ENCODE peak calls at places on chromosome 11, in seven cellular contexts. I is lower lobe of right lung, Y is MM.1S, K is tibial nerve, M is choroid plexus epithelial cell, X is prostate gland, U is foreskin fibroblast. G is an unnamed sample.
A peak's percentile ranks its signal among the peaks of the same experiment; 100 is the strongest.

GRCh38 chr11:108221401-108221800 is 1.0 kb downstream of the NPAT start:
- DNase-seq in I (no peak), Y (no peak), K (no peak), M (peak; percentile 57), X (no peak), U (peak; percentile 54), G (no peak)

GRCh38 chr11:11534981-11535380 is 86.8 kb downstream of the GALNT18 start:
- DNase-seq in I (no peak), Y (no peak), K (no peak), M (no peak), X (no peak), U (peak; percentile 35), G (no peak)

GRCh38 chr11:36149538-36150242 is 139.5 kb downstream of the COMMD9 start:
- DNase-seq in I (peak; percentile 43), Y (peak; percentile 69), K (peak; percentile 67), M (peak; percentile 99), X (peak; percentile 27), U (peak; percentile 99), G (peak; percentile 93)

GRCh38 chr11:35260342-35260985 is 121.5 kb downstream of the CD44 start:
- DNase-seq in I (no peak), Y (no peak), K (no peak), M (peak; percentile 84), X (no peak), U (peak; percentile 83), G (no peak)

GRCh38 chr11:107898270-107898669 is 30.0 kb upstream of the RAB39A start:
- DNase-seq in I (no peak), Y (peak; percentile 40), K (no peak), M (peak; percentile 85), X (peak; percentile 5), U (peak; percentile 58), G (no peak)

GRCh38 chr11:37988031-37988430 is 1390.0 kb upstream of the RAG2 start:
- DNase-seq in I (no peak), Y (no peak), K (no peak), M (peak; percentile 94), X (no peak), U (peak; percentile 68), G (no peak)

GRCh38 chr11:94725071-94725470 is 43.1 kb upstream of the AMOTL1 start:
- DNase-seq in I (no peak), Y (no peak), K (no peak), M (no peak), X (no peak), U (no peak), G (no peak)

GRCh38 chr11:115778928-115779650 is 274.9 kb upstream of the CADM1 start:
- DNase-seq in I (no peak), Y (no peak), K (no peak), M (no peak), X (no peak), U (no peak), G (no peak)

GRCh38 chr11:71101046-71101445 is 151.3 kb downstream of the SHANK2 start:
- DNase-seq in I (no peak), Y (no peak), K (no peak), M (no peak), X (no peak), U (no peak), G (no peak)

GRCh38 chr11:61961570-61962212 is 5.7 kb downstream of the FTH1 start:
- DNase-seq in I (no peak), Y (no peak), K (peak; percentile 73), M (peak; percentile 81), X (no peak), U (peak; percentile 84), G (no peak)

GRCh38 chr11:62680825-62681240 is 2.0 kb upstream of the UBXN1 start:
- DNase-seq in I (no peak), Y (peak; percentile 77), K (peak; percentile 69), M (peak; percentile 90), X (peak; percentile 48), U (peak; percentile 93), G (no peak)

GRCh38 chr11:91397134-91397468 is 827.5 kb upstream of the FAT3 start:
- DNase-seq in I (no peak), Y (no peak), K (no peak), M (no peak), X (no peak), U (no peak), G (no peak)

GRCh38 chr11:129639300-129639699 is 176.3 kb upstream of the TMEM45B start:
- DNase-seq in I (no peak), Y (no peak), K (no peak), M (peak; percentile 95), X (no peak), U (peak; percentile 95), G (no peak)

GRCh38 chr11:9574806-9575530 is 1.5 kb downstream of the WEE1 start:
- DNase-seq in I (no peak), Y (peak; percentile 43), K (peak; percentile 62), M (peak; percentile 88), X (peak; percentile 75), U (peak; percentile 92), G (no peak)

GRCh38 chr11:8381343-8381742 is 117.7 kb upstream of the LMO1 start:
- DNase-seq in I (no peak), Y (no peak), K (no peak), M (no peak), X (no peak), U (no peak), G (no peak)

GRCh38 chr11:28690746-28691145 is 582.6 kb downstream of the METTL15 start:
- DNase-seq in I (no peak), Y (no peak), K (no peak), M (peak; percentile 34), X (no peak), U (peak; percentile 35), G (no peak)

GRCh38 chr11:7286178-7286577 is 34.5 kb downstream of the SYT9 start:
- DNase-seq in I (no peak), Y (no peak), K (no peak), M (no peak), X (no peak), U (no peak), G (no peak)

GRCh38 chr11:122755409-122755808 is 82.9 kb upstream of the CRTAM start:
- DNase-seq in I (no peak), Y (no peak), K (no peak), M (no peak), X (no peak), U (no peak), G (no peak)

GRCh38 chr11:122754028-122754427 is 84.3 kb upstream of the CRTAM start:
- DNase-seq in I (no peak), Y (no peak), K (no peak), M (no peak), X (no peak), U (no peak), G (no peak)

GRCh38 chr11:122755941-122756340 is 82.4 kb upstream of the CRTAM start:
- DNase-seq in I (no peak), Y (no peak), K (no peak), M (no peak), X (no peak), U (no peak), G (no peak)

GRCh38 chr11:122756417-122756816 is 81.9 kb upstream of the CRTAM start:
- DNase-seq in I (peak; percentile 78), Y (peak; percentile 47), K (no peak), M (no peak), X (no peak), U (no peak), G (peak; percentile 89)

DNA sequence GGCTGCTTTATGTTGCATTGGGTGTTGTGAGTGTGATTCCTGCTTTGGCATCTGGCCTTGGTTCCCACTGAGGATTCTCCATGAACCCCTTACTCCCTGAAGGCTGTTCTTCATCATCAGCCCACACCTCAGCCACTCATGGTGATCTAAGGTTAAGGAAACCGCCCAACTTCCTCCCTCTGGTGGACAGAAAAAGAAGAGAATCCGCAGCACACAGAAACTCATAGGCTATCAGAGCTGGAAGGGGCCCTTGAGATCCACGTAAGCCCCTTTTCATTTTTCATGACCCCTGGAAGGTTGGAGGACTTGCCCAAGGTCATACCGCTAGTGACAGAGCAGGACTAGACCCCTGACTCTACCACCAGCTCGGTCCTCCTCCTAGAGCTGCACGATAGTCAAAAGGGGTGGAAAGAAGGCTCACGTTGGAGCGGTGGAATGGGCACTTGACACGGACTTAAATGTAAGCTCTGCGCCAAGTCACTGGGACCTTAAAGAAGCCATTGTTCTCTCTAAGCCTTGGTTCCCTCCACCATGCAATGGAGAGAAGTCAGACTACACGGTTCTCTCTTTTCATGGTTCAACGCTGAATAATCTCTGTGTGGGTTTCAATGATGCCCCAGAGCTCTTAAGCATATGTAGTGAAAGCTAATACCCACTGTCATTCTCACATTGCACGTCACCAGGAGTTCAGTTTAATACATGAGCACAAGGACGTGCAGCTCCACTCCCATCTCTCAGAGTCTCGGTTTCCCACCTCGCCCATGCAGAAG is 83.6 kb upstream of the CRTAM start:
- DNase-seq in I (no peak), Y (peak; percentile 25), K (no peak), M (peak; percentile 50), X (no peak), U (no peak), G (peak; percentile 48)
- TF ChIP-seq CTCF in I (peak; percentile 39), Y (peak; percentile 53), K (no peak), M (peak; percentile 73), X (peak; percentile 20), U (peak; percentile 30), G (peak; percentile 83)

GRCh38 chr11:14232652-14233051 is 126.3 kb downstream of the RRAS2 start:
- DNase-seq in I (no peak), Y (no peak), K (no peak), M (no peak), X (no peak), U (no peak), G (no peak)
- TF ChIP-seq CTCF in I (peak; percentile 17), Y (peak; percentile 29), K (no peak), M (peak; percentile 51), X (no peak), U (no peak), G (no peak)

GRCh38 chr11:113989381-113989780 is 14.5 kb downstream of the HTR3A start:
- DNase-seq in I (no peak), Y (no peak), K (no peak), M (no peak), X (no peak), U (no peak), G (no peak)
- TF ChIP-seq CTCF in I (no peak), Y (no peak), K (no peak), M (no peak), X (no peak), U (no peak), G (no peak)

GRCh38 chr11:134229131-134229790 is 4.8 kb downstream of the VPS26B start:
- DNase-seq in I (no peak), Y (no peak), K (no peak), M (no peak), X (no peak), U (peak; percentile 68), G (no peak)

GRCh38 chr11:134233729-134234179 is 9.3 kb downstream of the VPS26B start:
- DNase-seq in I (no peak), Y (no peak), K (no peak), M (no peak), X (no peak), U (no peak), G (no peak)

GRCh38 chr11:134228625-134229024 is 4.2 kb downstream of the VPS26B start:
- DNase-seq in I (no peak), Y (peak; percentile 48), K (no peak), M (no peak), X (no peak), U (peak; percentile 91), G (no peak)

GRCh38 chr11:134231958-134232674 is 7.6 kb downstream of the VPS26B start:
- DNase-seq in I (no peak), Y (no peak), K (no peak), M (no peak), X (no peak), U (no peak), G (no peak)

DNA sequence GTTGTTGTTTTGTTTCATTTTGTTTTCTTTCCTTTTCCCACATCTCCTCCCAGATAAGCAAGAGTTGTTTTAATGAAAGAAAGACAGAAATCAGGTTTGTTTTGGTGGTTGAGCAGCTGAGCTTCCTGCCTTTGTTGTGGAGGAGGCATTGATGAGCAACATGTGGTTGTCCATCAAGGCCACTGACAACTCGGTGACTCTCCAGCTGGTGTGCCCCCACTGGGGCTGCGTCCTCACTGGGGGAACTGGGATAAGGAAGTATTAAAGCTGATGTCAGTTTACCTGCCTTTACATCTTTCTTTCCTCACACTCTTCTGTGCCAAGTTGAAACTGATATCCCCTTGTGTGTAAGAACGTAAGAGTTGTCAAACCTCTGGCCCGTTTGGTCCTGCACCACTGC is 5.9 kb downstream of the VPS26B start:
- DNase-seq in I (no peak), Y (no peak), K (no peak), M (no peak), X (no peak), U (no peak), G (no peak)
- TF ChIP-seq CTCF in I (no peak), Y (no peak), K (no peak), M (no peak), X (no peak), U (no peak), G (no peak)

G was measured in CD14-positive monocyte.